ENCODE peak calls at places on chromosomes 13 and 19, in eight cellular contexts. A is amniotic stem cell; D is NCI-H460; Z is HCEC 1CT; M is pulmonary artery endothelial cell; P is activated CD4-positive, alpha-beta T cell treated with anti-CD3 and anti-CD28 coated beads, Interleukin-2, amount 10 ng/mL, durations not matched to agents 7 days and 5 days; U is endodermal cell; L is fibroblast of pulmonary artery. B is an unnamed sample.

GRCh38 chr13:55553736-55554135 is 1587.0 kb upstream of the PRR20A start:
- DNase-seq in A (no peak), D (no peak), Z (no peak), M (no peak), P (no peak), U (no peak), L (no peak), B (no peak)

GRCh38 chr19:6247007-6247288 is 32.8 kb downstream of the MLLT1 start:
- DNase-seq in A (no peak), D (no peak), Z (no peak), M (no peak), P (no peak), U (no peak), L (no peak), B (no peak)

GRCh38 chr13:43629691-43630480 is 156.9 kb downstream of the ENOX1 start:
- DNase-seq in A (no peak), D (no peak), Z (no peak), M (no peak), P (no peak), U (no peak), L (peak; percentile 18), B (no peak)

GRCh38 chr19:1312732-1313694 is 27.3 kb downstream of the EFNA2 start:
- DNase-seq in A (peak; percentile 9), D (no peak), Z (peak; percentile 57), M (no peak), P (no peak), U (peak; percentile 78), L (peak; percentile 25), B (peak; percentile 72)

GRCh38 chr19:19276386-19276785 is 3.3 kb upstream of the TM6SF2 start:
- DNase-seq in A (peak; percentile 64), D (no peak), Z (peak; percentile 68), M (no peak), P (no peak), U (no peak), L (peak; percentile 80), B (no peak)

GRCh38 chr13:21632196-21632595 is 28.2 kb upstream of the MICU2 start:
- DNase-seq in A (no peak), D (no peak), Z (no peak), M (no peak), P (no peak), U (no peak), L (no peak), B (no peak)

GRCh38 chr19:52034051-52034728 is 6.0 kb upstream of the ZNF614 start:
- DNase-seq in A (no peak), D (no peak), Z (no peak), M (no peak), P (no peak), U (no peak), L (peak; percentile 13), B (no peak)

GRCh38 chr19:49638360-49638759 is 1.6 kb downstream of the RRAS start:
- DNase-seq in A (no peak), D (no peak), Z (no peak), M (no peak), P (no peak), U (peak; percentile 72), L (peak; percentile 28), B (no peak)

GRCh38 chr19:4969772-4970531 is 1.0 kb downstream of the KDM4B start:
- DNase-seq in A (no peak), D (no peak), Z (peak; percentile 25), M (no peak), P (no peak), U (peak; percentile 64), L (no peak), B (peak; percentile 13)

GRCh38 chr19:38989066-38989605 is 13.6 kb upstream of the FBXO17 start:
- DNase-seq in A (no peak), D (no peak), Z (no peak), M (no peak), P (no peak), U (peak; percentile 75), L (no peak), B (peak; percentile 7)

GRCh38 chr19:19406878-19407639 is 1.6 kb downstream of the GATAD2A start:
- DNase-seq in A (peak; percentile 12), D (no peak), Z (peak; percentile 44), M (no peak), P (peak; percentile 61), U (no peak), L (peak; percentile 55), B (peak; percentile 74)

GRCh38 chr19:49363265-49364082 is at the start of gene DKKL1:
- DNase-seq in A (peak; percentile 93), D (peak; percentile 99), Z (peak; percentile 98), M (peak; percentile 95), P (peak; percentile 77), U (peak; percentile 100), L (peak; percentile 100), B (peak; percentile 99)

GRCh38 chr19:36060430-36060829 is 5.7 kb downstream of the WDR62 start:
- DNase-seq in A (peak; percentile 28), D (no peak), Z (peak; percentile 15), M (peak; percentile 36), P (peak; percentile 12), U (peak; percentile 79), L (peak; percentile 79), B (no peak)

GRCh38 chr13:75153834-75154233 is 328.1 kb downstream of the TBC1D4 start:
- DNase-seq in A (no peak), D (no peak), Z (no peak), M (no peak), P (no peak), U (no peak), L (peak; percentile 71), B (no peak)

GRCh38 chr19:8501547-8501946 is 893 bp downstream of the PRAM1 start:
- DNase-seq in A (no peak), D (no peak), Z (no peak), M (no peak), P (no peak), U (peak; percentile 45), L (no peak), B (no peak)

GRCh38 chr19:28020631-28021315 is 1192.2 kb downstream of the UQCRFS1 start:
- DNase-seq in A (no peak), D (no peak), Z (no peak), M (no peak), P (no peak), U (peak; percentile 55), L (no peak), B (no peak)

GRCh38 chr19:35629332-35629633 is 447 bp downstream of the RBM42 start:
- DNase-seq in A (no peak), D (no peak), Z (no peak), M (no peak), P (no peak), U (no peak), L (no peak), B (no peak)

GRCh38 chr13:21944610-21945009 is 273.7 kb downstream of the FGF9 start:
- DNase-seq in A (no peak), D (no peak), Z (no peak), M (no peak), P (no peak), U (no peak), L (no peak), B (no peak)

GRCh38 chr13:47680752-47681151 is 320.3 kb downstream of the SUCLA2 start:
- DNase-seq in A (no peak), D (no peak), Z (peak; percentile 75), M (no peak), P (no peak), U (no peak), L (peak; percentile 42), B (peak; percentile 27)

GRCh38 chr19:35940839-35941238 is 4.7 kb downstream of the LRFN3 start:
- DNase-seq in A (no peak), D (no peak), Z (no peak), M (no peak), P (no peak), U (no peak), L (no peak), B (no peak)

GRCh38 chr13:29594710-29595379 is 643 bp downstream of the SLC7A1 start:
- DNase-seq in A (peak; percentile 60), D (peak; percentile 45), Z (peak; percentile 50), M (no peak), P (peak; percentile 61), U (peak; percentile 72), L (peak; percentile 66), B (peak; percentile 62)

GRCh38 chr13:20127263-20127562 is 33.6 kb downstream of the GJA3 start:
- DNase-seq in A (no peak), D (no peak), Z (no peak), M (no peak), P (no peak), U (no peak), L (peak; percentile 10), B (no peak)

GRCh38 chr19:18945297-18945696 is 4.3 kb upstream of the HOMER3 start:
- DNase-seq in A (no peak), D (no peak), Z (no peak), M (no peak), P (no peak), U (no peak), L (no peak), B (no peak)

GRCh38 chr19:1144741-1145140 is 29.3 kb downstream of the SBNO2 start:
- DNase-seq in A (no peak), D (no peak), Z (no peak), M (no peak), P (no peak), U (no peak), L (no peak), B (no peak)

GRCh38 chr19:51927859-51928258 is 587 bp downstream of the ZNF613 start:
- DNase-seq in A (no peak), D (no peak), Z (no peak), M (no peak), P (no peak), U (peak; percentile 43), L (no peak), B (no peak)

GRCh38 chr13:29935309-29935981 is 85.0 kb upstream of the UBL3 start:
- DNase-seq in A (no peak), D (no peak), Z (no peak), M (no peak), P (peak; percentile 90), U (no peak), L (no peak), B (no peak)

GRCh38 chr19:51259348-51260245 is 8.7 kb downstream of the SIGLECL1 start:
- DNase-seq in A (no peak), D (peak; percentile 26), Z (no peak), M (no peak), P (peak; percentile 64), U (peak; percentile 85), L (peak; percentile 43), B (peak; percentile 9)

B was measured in LoVo.